ENCODE peak calls at places on chromosomes 2 and 18, in five cellular contexts. One of them, this sample, is unnamed.

GRCh38 chr18:23710946-23711345 is 21.7 kb downstream of the LAMA3 start:
- DNase-seq in fibroblast of lung: no peak
- DNase-seq in tibial artery: no peak
- DNase-seq in IMR-90: no peak
- DNase-seq in uterus: no peak
- DNase-seq in this sample: no peak

GRCh38 chr18:53984021-53984420 is 240.4 kb downstream of the MBD2 start:
- DNase-seq in IMR-90: no peak
- DNase-seq in tibial artery: no peak
- DNase-seq in uterus: no peak
- DNase-seq in fibroblast of lung: no peak
- DNase-seq in this sample: no peak

GRCh38 chr2:53911434-53912189 is 51.8 kb upstream of the GPR75 start:
- DNase-seq in uterus: no peak
- DNase-seq in fibroblast of lung: no peak
- DNase-seq in tibial artery: no peak
- DNase-seq in IMR-90: peak; percentile 7
- DNase-seq in this sample: no peak

GRCh38 chr2:191838526-191838925 is 8.4 kb downstream of the CAVIN2 start:
- DNase-seq in IMR-90: no peak
- DNase-seq in uterus: no peak
- DNase-seq in tibial artery: no peak
- DNase-seq in fibroblast of lung: no peak
- DNase-seq in this sample: no peak

GRCh38 chr2:80028051-80028450 is 276.5 kb downstream of the LRRTM1 start:
- DNase-seq in uterus: no peak
- DNase-seq in fibroblast of lung: no peak
- DNase-seq in IMR-90: no peak
- DNase-seq in tibial artery: no peak
- DNase-seq in this sample: no peak

GRCh38 chr2:62217980-62218379 is 22.1 kb downstream of the B3GNT2 start:
- DNase-seq in uterus: no peak
- DNase-seq in tibial artery: no peak
- DNase-seq in IMR-90: peak; percentile 76
- DNase-seq in fibroblast of lung: peak; percentile 64
- DNase-seq in this sample: no peak

GRCh38 chr18:48852792-48853191 is 98.0 kb downstream of the SMAD7 start:
- DNase-seq in IMR-90: no peak
- DNase-seq in tibial artery: no peak
- DNase-seq in fibroblast of lung: no peak
- DNase-seq in uterus: no peak
- DNase-seq in this sample: no peak

GRCh38 chr2:120566331-120567035 is 169.2 kb upstream of the GLI2 start:
- DNase-seq in uterus: peak; percentile 48
- DNase-seq in fibroblast of lung: peak; percentile 89
- DNase-seq in tibial artery: peak; percentile 97
- DNase-seq in IMR-90: peak; percentile 67
- DNase-seq in this sample: peak; percentile 86

GRCh38 chr2:57759131-57759530 is 287.5 kb upstream of the VRK2 start:
- DNase-seq in fibroblast of lung: no peak
- DNase-seq in tibial artery: no peak
- DNase-seq in uterus: no peak
- DNase-seq in IMR-90: no peak
- DNase-seq in this sample: no peak

GRCh38 chr2:199457147-199458016 is at the start of gene SATB2:
- DNase-seq in fibroblast of lung: peak; percentile 66
- DNase-seq in tibial artery: no peak
- DNase-seq in IMR-90: peak; percentile 78
- DNase-seq in uterus: no peak
- DNase-seq in this sample: no peak

GRCh38 chr2:181686566-181687185 is 6.4 kb upstream of the NEUROD1 start:
- DNase-seq in IMR-90: no peak
- DNase-seq in fibroblast of lung: no peak
- DNase-seq in tibial artery: no peak
- DNase-seq in uterus: no peak
- DNase-seq in this sample: no peak

GRCh38 chr2:128435576-128436497 is 117.2 kb upstream of the HS6ST1 start:
- DNase-seq in uterus: peak; percentile 5
- DNase-seq in tibial artery: peak; percentile 33
- DNase-seq in IMR-90: no peak
- DNase-seq in fibroblast of lung: no peak
- DNase-seq in this sample: no peak

GRCh38 chr2:144514731-144515424 is 5.0 kb downstream of the ZEB2 start:
- DNase-seq in tibial artery: peak; percentile 66
- DNase-seq in uterus: no peak
- DNase-seq in IMR-90: no peak
- DNase-seq in fibroblast of lung: peak; percentile 48
- DNase-seq in this sample: peak; percentile 31

GRCh38 chr2:62435720-62436119 is 70.3 kb downstream of the TMEM17 start:
- DNase-seq in fibroblast of lung: no peak
- DNase-seq in uterus: no peak
- DNase-seq in tibial artery: no peak
- DNase-seq in IMR-90: no peak
- DNase-seq in this sample: no peak

GRCh38 chr2:37894601-37895000 is 30.5 kb upstream of the RMDN2 start:
- DNase-seq in fibroblast of lung: no peak
- DNase-seq in tibial artery: no peak
- DNase-seq in IMR-90: peak; percentile 23
- DNase-seq in uterus: no peak
- DNase-seq in this sample: no peak

GRCh38 chr2:240249423-240250149 is 109.1 kb upstream of the OTOS start:
- DNase-seq in fibroblast of lung: no peak
- DNase-seq in uterus: no peak
- DNase-seq in tibial artery: no peak
- DNase-seq in IMR-90: no peak
- DNase-seq in this sample: no peak

GRCh38 chr18:55280515-55280914 is 307.5 kb downstream of the TCF4 start:
- DNase-seq in tibial artery: no peak
- DNase-seq in IMR-90: peak; percentile 42
- DNase-seq in uterus: no peak
- DNase-seq in fibroblast of lung: peak; percentile 23
- DNase-seq in this sample: no peak

GRCh38 chr2:25378731-25379490 is 37.2 kb upstream of the DNMT3A start:
- DNase-seq in IMR-90: no peak
- DNase-seq in fibroblast of lung: no peak
- DNase-seq in uterus: no peak
- DNase-seq in tibial artery: peak; percentile 60
- DNase-seq in this sample: no peak

GRCh38 chr2:241724259-241724974 is 10.0 kb upstream of the D2HGDH start:
- DNase-seq in fibroblast of lung: no peak
- DNase-seq in tibial artery: no peak
- DNase-seq in IMR-90: no peak
- DNase-seq in uterus: no peak
- DNase-seq in this sample: no peak

GRCh38 chr2:205730701-205731271 is 48.5 kb downstream of the NRP2 start:
- DNase-seq in IMR-90: peak; percentile 78
- DNase-seq in tibial artery: no peak
- DNase-seq in uterus: no peak
- DNase-seq in fibroblast of lung: peak; percentile 83
- DNase-seq in this sample: no peak

GRCh38 chr2:127874378-127875271 is 11.1 kb downstream of the AMMECR1L start:
- DNase-seq in uterus: no peak
- DNase-seq in IMR-90: no peak
- DNase-seq in fibroblast of lung: no peak
- DNase-seq in tibial artery: no peak
- DNase-seq in this sample: no peak

GRCh38 chr2:238174701-238175100 is 15.9 kb downstream of the ERFE start:
- DNase-seq in IMR-90: no peak
- DNase-seq in uterus: no peak
- DNase-seq in tibial artery: no peak
- DNase-seq in fibroblast of lung: no peak
- DNase-seq in this sample: no peak

GRCh38 chr18:58300867-58301266 is 256.8 kb downstream of the NEDD4L start:
- DNase-seq in tibial artery: no peak
- DNase-seq in uterus: no peak
- DNase-seq in fibroblast of lung: no peak
- DNase-seq in IMR-90: peak; percentile 41
- DNase-seq in this sample: no peak

GRCh38 chr18:58297198-58297597 is 253.2 kb downstream of the NEDD4L start:
- DNase-seq in IMR-90: peak; percentile 74
- DNase-seq in tibial artery: no peak
- DNase-seq in fibroblast of lung: peak; percentile 35
- DNase-seq in uterus: no peak
- DNase-seq in this sample: no peak

GRCh38 chr18:58299135-58299473 is 255.1 kb downstream of the NEDD4L start:
- DNase-seq in fibroblast of lung: no peak
- DNase-seq in tibial artery: no peak
- DNase-seq in IMR-90: no peak
- DNase-seq in uterus: no peak
- DNase-seq in this sample: no peak

GRCh38 chr18:58299936-58300335 is 255.9 kb downstream of the NEDD4L start:
- DNase-seq in IMR-90: no peak
- DNase-seq in fibroblast of lung: no peak
- DNase-seq in uterus: no peak
- DNase-seq in tibial artery: no peak
- DNase-seq in this sample: no peak

DNA sequence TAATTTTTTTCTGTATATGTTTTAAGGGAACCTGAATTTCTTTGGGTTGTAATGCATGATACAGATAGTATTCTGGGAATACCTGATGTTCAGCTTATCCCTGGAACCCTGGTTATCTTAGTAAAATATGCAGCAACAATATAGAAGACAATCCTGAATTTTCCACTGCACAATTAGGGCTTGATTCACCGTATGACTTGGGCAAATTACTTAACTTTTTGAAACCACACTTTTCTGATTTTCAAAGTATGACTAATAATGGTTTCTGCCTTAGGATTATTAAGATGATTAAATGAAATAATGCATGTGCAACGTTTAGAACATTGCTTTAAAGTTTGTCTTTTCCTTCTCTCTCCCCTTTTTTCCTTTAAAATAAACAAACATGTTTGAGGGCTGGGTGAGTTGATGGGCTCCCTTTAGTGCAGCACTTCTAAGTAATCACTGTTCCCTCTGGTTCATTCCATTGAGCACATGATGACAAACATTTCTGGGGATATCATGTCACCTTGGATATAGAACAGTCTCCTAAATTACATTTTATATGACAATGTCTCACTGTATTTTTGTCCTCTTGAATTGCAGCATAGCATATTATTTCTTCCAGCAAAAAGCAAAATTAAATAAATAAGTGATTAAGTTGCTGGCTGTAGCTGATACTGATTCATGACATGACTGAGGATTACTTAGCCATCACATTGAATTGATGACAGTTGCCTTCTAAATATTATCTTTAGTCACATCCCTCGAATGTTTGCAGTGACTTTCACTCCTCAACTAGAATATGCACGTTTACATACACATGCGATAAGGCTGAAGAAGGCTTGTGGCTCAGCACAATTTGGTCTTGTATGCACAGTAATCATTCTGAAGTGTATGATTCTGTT is 254.5 kb downstream of the NEDD4L start:
- DNase-seq in tibial artery: no peak
- DNase-seq in IMR-90: peak; percentile 37
- DNase-seq in uterus: no peak
- DNase-seq in fibroblast of lung: no peak
- DNase-seq in this sample: no peak
- H3K4me1 ChIP-seq in tibial artery: no peaks in the 10 kb centered on the region
- H3K4me1 ChIP-seq in IMR-90: peaks cover 5% of the 10 kb centered on the region
- H3K4me1 ChIP-seq in uterus: no peaks in the 10 kb centered on the region
- H3K4me1 ChIP-seq in fibroblast of lung: peaks cover 10% of the 10 kb centered on the region
- H3K4me1 ChIP-seq in this sample: peaks cover 2% of the 10 kb centered on the region

GRCh38 chr2:216637472-216637871 is 4.3 kb downstream of the IGFBP2 start:
- DNase-seq in fibroblast of lung: no peak
- DNase-seq in IMR-90: no peak
- DNase-seq in uterus: no peak
- DNase-seq in tibial artery: no peak
- DNase-seq in this sample: no peak
- H3K4me1 ChIP-seq in fibroblast of lung: no peaks in the 10 kb centered on the region
- H3K4me1 ChIP-seq in IMR-90: peaks cover 4% of the 10 kb centered on the region
- H3K4me1 ChIP-seq in uterus: no peaks in the 10 kb centered on the region
- H3K4me1 ChIP-seq in tibial artery: no peaks in the 10 kb centered on the region
- H3K4me1 ChIP-seq in this sample: peaks cover 54% of the 10 kb centered on the region

GRCh38 chr2:31973665-31974064 is 37.1 kb downstream of the MEMO1 start:
- DNase-seq in uterus: no peak
- DNase-seq in fibroblast of lung: no peak
- DNase-seq in IMR-90: no peak
- DNase-seq in tibial artery: no peak
- DNase-seq in this sample: no peak
- H3K4me1 ChIP-seq in uterus: no peaks in the 10 kb centered on the region
- H3K4me1 ChIP-seq in fibroblast of lung: no peaks in the 10 kb centered on the region
- H3K4me1 ChIP-seq in IMR-90: no peaks in the 10 kb centered on the region
- H3K4me1 ChIP-seq in tibial artery: no peaks in the 10 kb centered on the region
- H3K4me1 ChIP-seq in this sample: no peaks in the 10 kb centered on the region

GRCh38 chr2:18063826-18064485 is 185.5 kb downstream of the KCNS3 start:
- DNase-seq in tibial artery: no peak
- DNase-seq in uterus: no peak
- DNase-seq in IMR-90: no peak
- DNase-seq in fibroblast of lung: peak; percentile 56
- DNase-seq in this sample: no peak
- H3K4me1 ChIP-seq in tibial artery: no peaks in the 10 kb centered on the region
- H3K4me1 ChIP-seq in uterus: no peaks in the 10 kb centered on the region
- H3K4me1 ChIP-seq in IMR-90: no peaks in the 10 kb centered on the region
- H3K4me1 ChIP-seq in fibroblast of lung: peaks cover 9% of the 10 kb centered on the region
- H3K4me1 ChIP-seq in this sample: peaks cover 37% of the 10 kb centered on the region

GRCh38 chr2:68772109-68772508 is 37.5 kb downstream of the ARHGAP25 start:
- DNase-seq in IMR-90: no peak
- DNase-seq in tibial artery: no peak
- DNase-seq in fibroblast of lung: no peak
- DNase-seq in uterus: no peak
- DNase-seq in this sample: no peak
- H3K4me1 ChIP-seq in IMR-90: peaks cover 25% of the 10 kb centered on the region
- H3K4me1 ChIP-seq in tibial artery: no peaks in the 10 kb centered on the region
- H3K4me1 ChIP-seq in fibroblast of lung: peaks cover 3% of the 10 kb centered on the region
- H3K4me1 ChIP-seq in uterus: no peaks in the 10 kb centered on the region
- H3K4me1 ChIP-seq in this sample: peaks cover 47% of the 10 kb centered on the region

DNA sequence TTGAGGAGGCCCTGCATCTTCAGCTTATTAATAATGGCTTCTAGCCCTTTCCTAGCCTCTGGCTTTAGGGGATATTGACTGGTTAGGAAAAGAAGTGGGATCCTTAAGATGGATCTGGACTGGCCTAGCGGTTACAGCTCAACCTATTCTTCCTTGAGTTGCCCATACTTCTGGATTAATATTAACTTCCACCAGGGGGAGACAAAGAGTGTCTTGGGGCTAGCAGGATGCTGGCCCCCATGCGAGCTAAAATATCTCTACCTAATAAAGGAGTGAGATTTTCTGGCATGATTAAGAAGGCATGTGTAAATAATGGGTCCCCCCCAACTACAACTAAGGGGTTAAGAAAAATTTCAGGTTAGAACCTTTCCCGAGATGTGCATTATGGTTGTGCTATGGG is 23.2 kb upstream of the PLA2R1 start:
- DNase-seq in fibroblast of lung: no peak
- DNase-seq in IMR-90: no peak
- DNase-seq in tibial artery: no peak
- DNase-seq in uterus: no peak
- DNase-seq in this sample: no peak
- H3K4me1 ChIP-seq in fibroblast of lung: no peaks in the 10 kb centered on the region
- H3K4me1 ChIP-seq in IMR-90: no peaks in the 10 kb centered on the region
- H3K4me1 ChIP-seq in tibial artery: no peaks in the 10 kb centered on the region
- H3K4me1 ChIP-seq in uterus: no peaks in the 10 kb centered on the region
- H3K4me1 ChIP-seq in this sample: no peaks in the 10 kb centered on the region